ENCODE peak calls at places on chromosomes 7 and 10, in seven cellular contexts. W is stimulated activated CD4-positive, alpha-beta T cell treated with anti-CD3 and anti-CD28 coated beads, TNF-alpha, amount 100 ng/mL, for 4 hours; J is activated CD4-positive, alpha-beta T cell treated with anti-CD3 and anti-CD28 coated beads for 24 hours; M is foreskin fibroblast; E is EH; S is kidney tubule cell; P is H54. C is an unnamed sample.

GRCh38 chr10:17512341-17513001 is 58.1 kb upstream of the ST8SIA6 start:
- DNase-seq in J (no peak), E (peak; percentile 99), W (no peak), P (peak; percentile 25), M (peak; percentile 96), S (peak; percentile 99), C (peak; percentile 99)

GRCh38 chr10:132933308-132934042 is 8.9 kb downstream of the CFAP46 start:
- DNase-seq in E (no peak), W (no peak), S (no peak), J (no peak), P (no peak), M (no peak), C (no peak)

GRCh38 chr10:98664329-98665042 is 217.8 kb upstream of the HPS1 start:
- DNase-seq in M (no peak), E (peak; percentile 29), S (peak; percentile 54), P (peak; percentile 7), W (no peak), J (peak; percentile 11), C (peak; percentile 30)

GRCh38 chr10:98589691-98590090 is 143.0 kb upstream of the HPS1 start:
- DNase-seq in W (no peak), M (no peak), P (no peak), S (no peak), E (peak; percentile 59), J (no peak), C (peak; percentile 4)

GRCh38 chr10:90587081-90587491 is 270.8 kb downstream of the HTR7 start:
- DNase-seq in E (peak; percentile 63), S (peak; percentile 11), P (no peak), W (no peak), M (peak; percentile 65), J (no peak), C (peak; percentile 63)

GRCh38 chr10:93580824-93581223 is 14.4 kb downstream of the FFAR4 start:
- DNase-seq in P (no peak), S (peak; percentile 16), M (peak; percentile 10), E (peak; percentile 34), W (no peak), J (no peak), C (peak; percentile 31)

GRCh38 chr7:24381919-24382505 is 98.0 kb downstream of the NPY start:
- DNase-seq in S (peak; percentile 13), P (peak; percentile 29), J (no peak), E (peak; percentile 18), W (no peak), M (no peak), C (peak; percentile 25)

GRCh38 chr10:11335167-11335652 is 276.2 kb downstream of the USP6NL start:
- DNase-seq in P (no peak), S (no peak), E (peak; percentile 47), M (no peak), J (no peak), W (no peak), C (no peak)

GRCh38 chr7:46934198-46934825 is 647.6 kb downstream of the TNS3 start:
- DNase-seq in J (no peak), M (no peak), S (peak; percentile 4), P (no peak), E (peak; percentile 31), W (no peak), C (peak; percentile 18)

GRCh38 chr10:119103241-119103640 is 672 bp upstream of the DENND10 start:
- DNase-seq in W (no peak), E (no peak), S (no peak), M (no peak), J (no peak), P (no peak), C (no peak)

GRCh38 chr7:42493436-42494198 is 256.6 kb upstream of the GLI3 start:
- DNase-seq in W (no peak), E (peak; percentile 88), M (peak; percentile 78), P (peak; percentile 67), J (no peak), S (peak; percentile 60), C (peak; percentile 80)

GRCh38 chr10:35027567-35027966 is 62.6 kb downstream of the CUL2 start:
- DNase-seq in J (no peak), M (no peak), E (peak; percentile 44), S (peak; percentile 18), W (no peak), P (no peak), C (peak; percentile 29)

GRCh38 chr7:38840736-38841460 is 68.1 kb downstream of the VPS41 start:
- DNase-seq in E (peak; percentile 87), J (no peak), P (peak; percentile 19), W (no peak), S (peak; percentile 80), M (peak; percentile 66), C (peak; percentile 70)

GRCh38 chr7:87220734-87221215 is 1.2 kb upstream of the TMEM243 start:
- DNase-seq in M (peak; percentile 36), S (peak; percentile 53), W (no peak), P (no peak), J (no peak), E (peak; percentile 56), C (peak; percentile 39)

GRCh38 chr7:155780884-155781283 is 31.4 kb downstream of the SHH start:
- DNase-seq in P (no peak), W (no peak), E (no peak), J (no peak), S (no peak), M (no peak), C (no peak)

GRCh38 chr7:13540429-13540828 is 449.0 kb downstream of the ETV1 start:
- DNase-seq in P (no peak), W (no peak), S (no peak), J (no peak), M (peak; percentile 37), E (no peak), C (no peak)

GRCh38 chr10:91210435-91210834 is 10.0 kb upstream of the PCGF5 start:
- DNase-seq in J (no peak), M (no peak), P (no peak), E (no peak), S (no peak), W (no peak), C (no peak)

GRCh38 chr7:22559829-22560489 is 60.0 kb upstream of the STEAP1B start:
- DNase-seq in J (peak; percentile 63), E (peak; percentile 86), S (peak; percentile 85), M (peak; percentile 74), W (peak; percentile 34), P (peak; percentile 73), C (peak; percentile 86)

GRCh38 chr10:5266804-5267203 is 70.2 kb downstream of the AKR1C4 start:
- DNase-seq in E (no peak), W (no peak), S (no peak), J (no peak), M (no peak), P (no peak), C (no peak)

GRCh38 chr7:100602889-100603696 is 930 bp downstream of the PCOLCE start:
- DNase-seq in M (peak; percentile 92), E (peak; percentile 95), S (no peak), P (no peak), W (no peak), J (no peak), C (peak; percentile 94)

GRCh38 chr7:100211342-100211780 is 8.4 kb upstream of the PVRIG start:
- DNase-seq in E (no peak), P (no peak), W (no peak), M (no peak), J (no peak), S (no peak), C (no peak)

GRCh38 chr10:49571419-49571818 is 32.5 kb upstream of the ERCC6 start:
- DNase-seq in J (no peak), E (peak; percentile 50), P (no peak), S (peak; percentile 14), W (no peak), M (no peak), C (peak; percentile 27)

GRCh38 chr10:4596951-4597350 is 229.1 kb upstream of the AKR1E2 start:
- DNase-seq in W (no peak), E (peak; percentile 38), S (no peak), P (no peak), J (no peak), M (peak; percentile 36), C (no peak)

GRCh38 chr7:141685285-141686035 is 16.5 kb downstream of the DENND11 start:
- DNase-seq in P (no peak), J (no peak), W (no peak), S (peak; percentile 35), M (no peak), E (no peak), C (no peak)

GRCh38 chr7:33849961-33850559 is 55.3 kb upstream of the BMPER start:
- DNase-seq in M (no peak), W (no peak), E (no peak), P (no peak), S (no peak), J (no peak), C (no peak)

GRCh38 chr7:112898432-112899290 is 108.5 kb upstream of the TMEM168 start:
- DNase-seq in J (peak; percentile 14), E (peak; percentile 71), P (peak; percentile 12), M (peak; percentile 53), S (peak; percentile 70), W (no peak), C (peak; percentile 68)

GRCh38 chr10:59387951-59388431 is 25.6 kb upstream of the FAM13C start:
- DNase-seq in J (no peak), W (no peak), S (peak; percentile 94), E (peak; percentile 92), M (peak; percentile 86), P (peak; percentile 47), C (peak; percentile 91)

GRCh38 chr10:77506517-77506916 is 131.1 kb downstream of the KCNMA1 start:
- DNase-seq in E (no peak), S (peak; percentile 43), W (no peak), P (no peak), M (no peak), J (no peak), C (no peak)

GRCh38 chr7:84331665-84332064 is 137.1 kb upstream of the SEMA3A start:
- DNase-seq in P (no peak), J (no peak), M (no peak), S (peak; percentile 65), E (no peak), W (no peak), C (no peak)

GRCh38 chr10:1295756-1296480 is 239.7 kb downstream of the WDR37 start:
- DNase-seq in W (no peak), M (no peak), E (no peak), S (no peak), J (no peak), P (no peak), C (no peak)